ENCODE peak calls at places on chromosomes 11 and 22, in six cellular contexts. U, W, R, F, D and S are unnamed samples.

GRCh38 chr22:44682556-44683168 is 19.3 kb upstream of the PRR5 start:
- DNase-seq in U (no peak), W (no peak), R (no peak), F (no peak), D (no peak), S (no peak)

GRCh38 chr11:63490551-63491239 is at the start of gene PLAAT5:
- DNase-seq in U (peak), W (peak), R (no peak), F (peak), D (no peak), S (no peak)

GRCh38 chr22:32596471-32596870 is 121.9 kb downstream of the FBXO7 start:
- DNase-seq in U (no peak), W (no peak), R (no peak), F (no peak), D (peak), S (no peak)

GRCh38 chr22:19714320-19715252 is at the start of gene SEPTIN5:
- DNase-seq in U (no peak), W (no peak), R (no peak), F (peak), D (no peak), S (no peak)

GRCh38 chr11:911031-911889 is 650 bp upstream of the CHID1 start:
- DNase-seq in U (no peak), W (peak), R (peak), F (no peak), D (peak), S (peak)

GRCh38 chr11:65569973-65570918 is at the start of gene ZNRD2:
- DNase-seq in U (peak), W (peak), R (peak), F (peak), D (peak), S (peak)

GRCh38 chr11:78310500-78310909 is 107.1 kb downstream of the GAB2 start:
- DNase-seq in U (no peak), W (no peak), R (peak), F (no peak), D (no peak), S (no peak)

GRCh38 chr11:41065432-41065831 is 394.0 kb downstream of the LRRC4C start:
- DNase-seq in U (no peak), W (no peak), R (no peak), F (no peak), D (no peak), S (no peak)

GRCh38 chr11:63829823-63830489 is 9.0 kb upstream of the MARK2 start:
- DNase-seq in U (no peak), W (peak), R (peak), F (peak), D (no peak), S (peak)

GRCh38 chr11:71937826-71938225 is 9.0 kb downstream of the RNF121 start:
- DNase-seq in U (no peak), W (no peak), R (no peak), F (no peak), D (no peak), S (no peak)

GRCh38 chr22:29580200-29580810 is 608 bp downstream of the NIPSNAP1 start:
- DNase-seq in U (no peak), W (peak), R (no peak), F (peak), D (no peak), S (peak)

GRCh38 chr22:49850959-49851815 is 2.5 kb upstream of the ZBED4 start:
- DNase-seq in U (no peak), W (no peak), R (no peak), F (no peak), D (no peak), S (no peak)

GRCh38 chr11:83467841-83468240 is 181.7 kb upstream of the CCDC90B start:
- DNase-seq in U (no peak), W (no peak), R (no peak), F (no peak), D (peak), S (no peak)

GRCh38 chr22:28230682-28231081 is 311.6 kb upstream of the PITPNB start:
- DNase-seq in U (no peak), W (no peak), R (peak), F (no peak), D (no peak), S (no peak)

GRCh38 chr22:31082606-31083376 is 1.7 kb downstream of the SMTN start:
- DNase-seq in U (no peak), W (peak), R (peak), F (peak), D (peak), S (peak)

GRCh38 chr11:88405853-88406252 is 68.3 kb upstream of the CTSC start:
- DNase-seq in U (no peak), W (no peak), R (no peak), F (no peak), D (no peak), S (no peak)

GRCh38 chr22:20254975-20255946 is 12.9 kb downstream of the RTN4R start:
- DNase-seq in U (no peak), W (no peak), R (no peak), F (no peak), D (peak), S (no peak)

GRCh38 chr22:32538516-32538915 is 63.9 kb downstream of the FBXO7 start:
- DNase-seq in U (no peak), W (no peak), R (no peak), F (no peak), D (no peak), S (no peak)

GRCh38 chr11:112776834-112777793 is 184.1 kb upstream of the NCAM1 start:
- DNase-seq in U (no peak), W (no peak), R (no peak), F (no peak), D (no peak), S (no peak)

GRCh38 chr11:74321487-74322188 is 10.2 kb upstream of the P4HA3 start:
- DNase-seq in U (no peak), W (no peak), R (peak), F (peak), D (peak), S (no peak)

GRCh38 chr11:70522613-70523311 is 124.4 kb downstream of the CTTN start:
- DNase-seq in U (peak), W (peak), R (no peak), F (peak), D (peak), S (no peak)

GRCh38 chr11:45348729-45349128 is 62.6 kb upstream of the SYT13 start:
- DNase-seq in U (no peak), W (no peak), R (no peak), F (peak), D (no peak), S (no peak)

GRCh38 chr22:40257979-40258378 is 80.3 kb downstream of the TNRC6B start:
- DNase-seq in U (no peak), W (no peak), R (peak), F (no peak), D (no peak), S (peak)

GRCh38 chr22:40609216-40609615 is 27.3 kb downstream of the MRTFA start:
- DNase-seq in U (no peak), W (no peak), R (no peak), F (no peak), D (no peak), S (no peak)

GRCh38 chr11:76400967-76401366 is 19.8 kb downstream of the GVQW3 start:
- DNase-seq in U (no peak), W (no peak), R (no peak), F (no peak), D (no peak), S (no peak)

GRCh38 chr22:33785283-33785991 is 134.8 kb downstream of the LARGE1 start:
- DNase-seq in U (no peak), W (no peak), R (peak), F (no peak), D (peak), S (peak)

GRCh38 chr11:117875397-117876048 is 935 bp downstream of the FXYD6 start:
- DNase-seq in U (no peak), W (no peak), R (no peak), F (peak), D (no peak), S (peak)

GRCh38 chr11:70063121-70063520 is 15.0 kb upstream of the ANO1 start:
- DNase-seq in U (no peak), W (peak), R (no peak), F (peak), D (peak), S (no peak)

GRCh38 chr11:35009191-35009940 is 92.9 kb downstream of the PDHX start:
- DNase-seq in U (no peak), W (no peak), R (peak), F (no peak), D (peak), S (peak)

GRCh38 chr11:31030375-31030774 is 339.2 kb downstream of the DCDC1 start:
- DNase-seq in U (no peak), W (no peak), R (no peak), F (no peak), D (no peak), S (no peak)

DNA sequence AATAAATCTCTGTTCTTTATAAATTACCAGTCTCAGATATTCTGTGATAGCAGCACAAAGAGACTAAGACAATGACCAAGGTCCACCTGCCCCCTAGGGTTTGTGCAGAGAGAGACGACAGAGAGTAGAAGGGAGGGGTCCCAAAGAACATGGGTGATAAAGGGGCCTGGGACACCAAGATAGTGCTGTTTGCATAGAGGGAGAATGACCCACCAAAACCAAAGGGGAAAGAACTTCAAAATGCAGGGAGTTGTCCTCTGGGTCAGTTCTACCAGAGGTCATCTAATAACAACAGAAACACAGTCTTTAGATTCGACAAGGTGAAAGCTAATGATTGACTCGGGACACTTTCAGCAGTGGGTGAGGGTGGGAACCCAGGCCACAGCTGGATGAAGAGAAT is 23.7 kb downstream of the FAM227A start:
- DNase-seq in U (no peak), W (no peak), R (no peak), F (no peak), D (no peak), S (no peak)
- H3K14ac ChIP-seq in U (no peak), W (no peak), R (no peak), F (no peak), D (no peak), S (no peak)

GRCh38 chr11:86553322-86553721 is 119.1 kb downstream of the ME3 start:
- DNase-seq in U (no peak), W (no peak), R (no peak), F (no peak), D (no peak), S (no peak)

GRCh38 chr11:86551286-86551685 is 121.1 kb downstream of the ME3 start:
- DNase-seq in U (no peak), W (no peak), R (peak), F (no peak), D (no peak), S (peak)

GRCh38 chr11:86551693-86552092 is 120.7 kb downstream of the ME3 start:
- DNase-seq in U (no peak), W (no peak), R (no peak), F (no peak), D (no peak), S (no peak)

GRCh38 chr11:86548278-86548917 is 124.0 kb downstream of the ME3 start:
- DNase-seq in U (no peak), W (no peak), R (peak), F (no peak), D (peak), S (peak)

GRCh38 chr11:86550757-86551156 is 121.7 kb downstream of the ME3 start:
- DNase-seq in U (no peak), W (no peak), R (no peak), F (no peak), D (no peak), S (no peak)
- H3K27ac ChIP-seq in U (no peak), W (no peak), R (no peak), F (no peak), D (no peak), S (no peak)

GRCh38 chr11:134063096-134063495 is 5.8 kb upstream of the JAM3 start:
- DNase-seq in U (no peak), W (no peak), R (no peak), F (peak), D (no peak), S (no peak)
- H3K14ac ChIP-seq in U (no peak), W (no peak), R (no peak), F (no peak), D (no peak), S (no peak)

DNA sequence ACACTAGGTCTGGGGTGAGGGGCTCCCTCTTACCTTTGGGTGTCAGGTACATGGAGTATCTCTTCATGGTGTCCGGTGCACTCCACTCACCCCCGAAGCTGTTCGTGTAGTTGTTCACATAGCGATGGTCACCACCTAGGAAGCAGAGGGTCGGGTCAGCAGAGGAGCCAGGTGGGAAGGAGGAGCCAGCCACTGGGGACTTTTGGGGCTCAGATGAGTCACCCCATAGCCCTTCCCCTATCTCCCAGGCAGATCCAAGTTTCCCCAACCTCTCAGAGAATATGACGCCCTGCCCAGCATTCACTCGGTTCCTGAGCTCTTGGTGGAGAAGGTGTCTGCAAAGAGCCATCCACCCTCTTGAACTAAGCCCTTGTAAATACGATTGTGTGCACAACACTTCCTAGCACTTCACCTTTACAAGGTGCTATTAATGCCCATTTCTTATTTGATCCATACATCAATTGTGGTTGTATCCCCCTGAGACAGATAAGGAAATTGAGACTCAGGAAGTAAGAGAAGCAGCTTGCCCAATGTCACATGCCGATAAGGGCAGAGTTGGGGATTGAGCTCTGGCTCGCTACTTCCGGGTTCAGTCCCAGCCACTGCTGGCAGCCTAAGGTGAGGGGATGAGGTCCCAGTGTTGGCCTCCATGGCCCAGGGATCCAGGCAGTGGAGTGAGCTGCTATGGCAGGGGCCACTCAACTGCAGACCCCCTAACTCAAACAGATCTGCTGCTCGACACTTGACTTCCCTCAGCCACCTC is 14.8 kb downstream of the TRIM29 start:
- DNase-seq in U (no peak), W (no peak), R (no peak), F (no peak), D (no peak), S (no peak)
- H3K27ac ChIP-seq in U (no peak), W (no peak), R (no peak), F (no peak), D (no peak), S (no peak)